ENCODE peak calls at places on chromosomes 4 and X, in six cellular contexts. One of them, this sample, is unnamed.

GRCh38 chr4:77433102-77433733 is 172.4 kb upstream of the CXCL13 start:
- DNase-seq in MCF 10A: peak
- DNase-seq in stomach: no peak
- DNase-seq in sigmoid colon: no peak
- DNase-seq in colonic mucosa: peak
- DNase-seq in HFFc6: peak
- DNase-seq in this sample: peak

GRCh38 chr4:178275671-178276360 is 833.6 kb upstream of the AGA start:
- DNase-seq in HFFc6: no peak
- DNase-seq in MCF 10A: peak
- DNase-seq in stomach: no peak
- DNase-seq in sigmoid colon: no peak
- DNase-seq in colonic mucosa: no peak
- DNase-seq in this sample: no peak

GRCh38 chr4:107913283-107913899 is 18.0 kb upstream of the CYP2U1 start:
- DNase-seq in HFFc6: peak
- DNase-seq in colonic mucosa: peak
- DNase-seq in sigmoid colon: no peak
- DNase-seq in MCF 10A: peak
- DNase-seq in stomach: no peak
- DNase-seq in this sample: peak

GRCh38 chrX:106100442-106100841 is 61.9 kb upstream of the SERPINA7 start:
- DNase-seq in HFFc6: no peak
- DNase-seq in stomach: no peak
- DNase-seq in MCF 10A: no peak
- DNase-seq in sigmoid colon: no peak
- DNase-seq in colonic mucosa: no peak
- DNase-seq in this sample: no peak

GRCh38 chr4:53022162-53023100 is 160.3 kb downstream of the RASL11B start:
- DNase-seq in colonic mucosa: no peak
- DNase-seq in sigmoid colon: no peak
- DNase-seq in HFFc6: no peak
- DNase-seq in stomach: no peak
- DNase-seq in MCF 10A: no peak
- DNase-seq in this sample: no peak

GRCh38 chrX:69538321-69538876 is 34.3 kb downstream of the NALF2 start:
- DNase-seq in sigmoid colon: peak
- DNase-seq in colonic mucosa: peak
- DNase-seq in stomach: peak
- DNase-seq in HFFc6: no peak
- DNase-seq in MCF 10A: peak
- DNase-seq in this sample: peak

GRCh38 chrX:87626996-87627395 is 109.4 kb downstream of the KLHL4 start:
- DNase-seq in colonic mucosa: no peak
- DNase-seq in MCF 10A: no peak
- DNase-seq in stomach: no peak
- DNase-seq in HFFc6: no peak
- DNase-seq in sigmoid colon: no peak
- DNase-seq in this sample: no peak

GRCh38 chr4:173647902-173648301 is 117.9 kb upstream of the HAND2 start:
- DNase-seq in stomach: no peak
- DNase-seq in colonic mucosa: no peak
- DNase-seq in sigmoid colon: no peak
- DNase-seq in HFFc6: no peak
- DNase-seq in MCF 10A: no peak
- DNase-seq in this sample: no peak

GRCh38 chr4:165095291-165095690 is 17.4 kb downstream of the TMEM192 start:
- DNase-seq in sigmoid colon: no peak
- DNase-seq in stomach: no peak
- DNase-seq in HFFc6: no peak
- DNase-seq in colonic mucosa: no peak
- DNase-seq in MCF 10A: peak
- DNase-seq in this sample: no peak

GRCh38 chr4:159016527-159017137 is 86.2 kb upstream of the RAPGEF2 start:
- DNase-seq in HFFc6: no peak
- DNase-seq in colonic mucosa: no peak
- DNase-seq in stomach: no peak
- DNase-seq in sigmoid colon: no peak
- DNase-seq in MCF 10A: no peak
- DNase-seq in this sample: no peak

DNA sequence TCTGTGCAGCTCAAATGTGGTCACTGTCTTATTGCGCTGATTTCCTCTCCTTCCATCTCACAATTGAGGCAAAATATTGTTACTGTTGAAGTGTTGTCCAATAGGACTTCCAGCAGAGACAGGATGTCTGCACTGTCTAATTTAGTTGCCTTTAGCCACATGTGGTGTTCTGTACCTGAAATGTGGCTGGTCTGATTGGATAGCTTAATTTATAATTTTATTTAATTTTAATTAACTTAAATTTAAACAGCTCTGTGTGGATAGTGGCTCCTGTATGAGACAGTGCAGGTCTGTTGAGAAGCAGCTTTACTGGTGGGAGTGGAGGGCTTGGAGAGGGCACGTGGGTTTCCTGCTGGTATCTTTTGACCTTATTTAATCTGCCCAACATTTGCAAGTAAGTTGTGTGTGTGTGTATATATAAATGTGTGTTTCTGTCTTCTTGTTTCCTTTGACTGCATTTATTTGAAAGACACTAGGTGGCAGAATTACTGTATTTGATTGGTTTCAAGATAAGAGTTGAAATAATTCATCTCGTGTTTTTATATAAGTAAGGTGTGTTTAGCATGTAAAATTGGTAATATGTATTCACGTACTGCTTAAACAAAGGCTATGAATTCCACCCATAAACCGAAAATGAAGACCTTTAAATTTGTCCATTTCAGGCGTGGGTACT is 55.3 kb upstream of the MSANTD1 start:
- DNase-seq in sigmoid colon: no peak
- DNase-seq in stomach: no peak
- DNase-seq in HFFc6: peak
- DNase-seq in colonic mucosa: no peak
- DNase-seq in MCF 10A: peak
- DNase-seq in this sample: no peak
- TF ChIP-seq CTCF in sigmoid colon: no peak
- TF ChIP-seq CTCF in stomach: no peak
- TF ChIP-seq CTCF in HFFc6: peak
- TF ChIP-seq CTCF in colonic mucosa: no peak
- TF ChIP-seq CTCF in MCF 10A: peak
- TF ChIP-seq CTCF in this sample: peak

DNA sequence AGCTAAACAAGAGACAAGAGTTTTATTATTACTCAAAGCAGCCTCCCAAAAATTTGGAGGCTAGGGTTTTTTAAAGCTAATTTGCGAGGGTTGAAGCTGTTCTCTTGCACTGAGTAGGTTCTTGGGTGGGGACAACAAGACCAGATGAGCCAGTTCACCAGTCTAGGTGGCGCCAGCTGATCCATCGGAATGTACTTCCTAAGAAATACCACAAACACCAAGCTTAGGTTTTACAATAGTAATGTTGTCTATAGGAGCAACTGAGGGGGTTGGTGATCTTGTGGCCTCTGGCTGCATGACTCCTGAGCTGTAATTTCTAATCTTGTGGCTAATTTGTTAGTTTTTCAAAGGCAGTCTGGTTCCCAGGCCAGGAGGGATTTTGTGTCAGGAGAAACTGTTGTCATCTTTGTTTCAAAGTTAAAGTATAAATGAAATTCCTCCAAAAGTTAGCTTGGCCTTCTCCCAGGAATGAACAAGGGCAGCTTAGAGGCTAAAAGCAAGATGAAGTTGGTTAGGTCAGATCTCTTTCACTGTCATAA is 130.6 kb downstream of the SLC7A11 start:
- DNase-seq in HFFc6: no peak
- DNase-seq in stomach: no peak
- DNase-seq in sigmoid colon: no peak
- DNase-seq in MCF 10A: no peak
- DNase-seq in colonic mucosa: no peak
- DNase-seq in this sample: no peak
- TF ChIP-seq CTCF in HFFc6: no peak
- TF ChIP-seq CTCF in stomach: no peak
- TF ChIP-seq CTCF in sigmoid colon: no peak
- TF ChIP-seq CTCF in MCF 10A: no peak
- TF ChIP-seq CTCF in colonic mucosa: no peak
- TF ChIP-seq CTCF in this sample: no peak

DNA sequence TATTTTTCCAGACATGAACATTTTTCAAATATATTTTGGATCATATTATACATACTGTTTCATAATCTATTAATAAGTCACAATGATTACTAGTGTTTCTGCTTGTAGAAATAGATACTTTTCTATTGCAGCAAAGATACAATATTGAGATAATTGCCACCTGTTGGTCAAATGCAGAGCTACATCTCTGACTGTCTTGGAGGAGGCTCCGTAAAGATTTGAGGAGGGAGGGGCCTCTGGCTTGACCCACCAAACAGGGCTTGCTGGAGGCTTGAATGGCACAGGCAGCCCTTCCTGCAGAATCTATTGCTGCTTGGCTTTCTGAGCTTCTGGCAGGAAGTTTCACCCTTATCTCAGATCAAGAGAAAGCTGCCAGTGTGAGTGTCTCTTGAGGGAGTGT is 99.3 kb upstream of the ARMCX2 start:
- DNase-seq in sigmoid colon: no peak
- DNase-seq in colonic mucosa: peak
- DNase-seq in stomach: no peak
- DNase-seq in HFFc6: no peak
- DNase-seq in MCF 10A: peak
- DNase-seq in this sample: no peak
- TF ChIP-seq CTCF in sigmoid colon: peak
- TF ChIP-seq CTCF in colonic mucosa: no peak
- TF ChIP-seq CTCF in stomach: no peak
- TF ChIP-seq CTCF in HFFc6: no peak
- TF ChIP-seq CTCF in MCF 10A: peak
- TF ChIP-seq CTCF in this sample: peak

DNA sequence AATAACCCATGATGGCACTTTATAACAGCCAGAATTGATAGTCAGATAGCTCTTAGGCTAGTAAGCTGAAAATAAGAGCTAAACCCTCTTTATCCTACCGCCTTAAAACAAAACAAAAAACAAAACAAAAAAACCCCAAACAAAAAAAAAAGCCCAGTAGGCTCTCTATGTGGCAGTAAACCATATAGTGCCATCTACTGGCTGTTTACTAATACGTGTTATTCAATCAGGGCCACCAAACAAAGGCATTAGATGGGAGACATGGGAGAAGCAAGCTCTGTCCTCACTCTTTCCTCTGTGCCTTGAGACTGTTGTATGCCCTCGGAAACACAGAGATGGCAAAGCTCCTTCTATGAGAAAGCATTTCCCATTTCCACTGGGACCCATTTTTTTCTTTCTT is 148.8 kb upstream of the MID1 start:
- DNase-seq in stomach: no peak
- DNase-seq in sigmoid colon: no peak
- DNase-seq in HFFc6: peak
- DNase-seq in colonic mucosa: no peak
- DNase-seq in MCF 10A: peak
- DNase-seq in this sample: no peak
- TF ChIP-seq CTCF in stomach: no peak
- TF ChIP-seq CTCF in sigmoid colon: no peak
- TF ChIP-seq CTCF in HFFc6: peak
- TF ChIP-seq CTCF in colonic mucosa: peak
- TF ChIP-seq CTCF in MCF 10A: peak
- TF ChIP-seq CTCF in this sample: peak

DNA sequence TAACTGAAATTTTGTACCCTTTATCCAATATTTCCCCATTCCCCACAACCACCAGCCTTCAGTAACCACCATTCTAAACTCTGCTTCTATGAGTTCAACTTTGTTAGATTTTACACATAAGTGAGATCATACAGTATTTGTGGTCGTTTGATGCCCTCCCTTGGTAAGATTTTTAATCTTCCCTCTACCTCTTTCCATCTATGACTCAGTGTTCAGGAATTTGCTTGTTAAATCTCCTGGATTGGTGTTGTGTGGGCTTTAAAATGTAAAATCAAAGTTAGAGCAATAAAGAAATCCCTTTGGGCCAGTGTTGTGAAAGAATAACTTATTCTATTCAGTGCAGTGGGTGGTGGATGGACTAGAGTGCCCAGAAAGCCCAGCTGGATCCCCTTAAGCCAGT is 37.4 kb downstream of the SLC16A2 start:
- DNase-seq in MCF 10A: peak
- DNase-seq in HFFc6: peak
- DNase-seq in stomach: no peak
- DNase-seq in sigmoid colon: no peak
- DNase-seq in colonic mucosa: no peak
- DNase-seq in this sample: no peak
- TF ChIP-seq CTCF in MCF 10A: peak
- TF ChIP-seq CTCF in HFFc6: peak
- TF ChIP-seq CTCF in stomach: no peak
- TF ChIP-seq CTCF in sigmoid colon: no peak
- TF ChIP-seq CTCF in colonic mucosa: no peak
- TF ChIP-seq CTCF in this sample: peak

GRCh38 chr4:140373328-140374129 is at the start of gene SCOC:
- DNase-seq in colonic mucosa: peak
- DNase-seq in MCF 10A: peak
- DNase-seq in stomach: peak
- DNase-seq in HFFc6: peak
- DNase-seq in sigmoid colon: peak
- DNase-seq in this sample: peak
- TF ChIP-seq CTCF in colonic mucosa: no peak
- TF ChIP-seq CTCF in MCF 10A: no peak
- TF ChIP-seq CTCF in stomach: no peak
- TF ChIP-seq CTCF in HFFc6: no peak
- TF ChIP-seq CTCF in sigmoid colon: no peak
- TF ChIP-seq CTCF in this sample: no peak

GRCh38 chr4:110480031-110480549 is 4.1 kb downstream of the ENPEP start:
- DNase-seq in MCF 10A: peak
- DNase-seq in colonic mucosa: no peak
- DNase-seq in sigmoid colon: no peak
- DNase-seq in HFFc6: peak
- DNase-seq in stomach: no peak
- DNase-seq in this sample: no peak
- TF ChIP-seq CTCF in MCF 10A: no peak
- TF ChIP-seq CTCF in colonic mucosa: no peak
- TF ChIP-seq CTCF in sigmoid colon: no peak
- TF ChIP-seq CTCF in HFFc6: peak
- TF ChIP-seq CTCF in stomach: no peak
- TF ChIP-seq CTCF in this sample: no peak

GRCh38 chr4:182141623-182142022 is 101.6 kb upstream of the TENM3 start:
- DNase-seq in colonic mucosa: no peak
- DNase-seq in HFFc6: no peak
- DNase-seq in stomach: no peak
- DNase-seq in MCF 10A: no peak
- DNase-seq in sigmoid colon: no peak
- DNase-seq in this sample: no peak

GRCh38 chr4:182143822-182144620 is 99.2 kb upstream of the TENM3 start:
- DNase-seq in MCF 10A: peak
- DNase-seq in HFFc6: peak
- DNase-seq in stomach: no peak
- DNase-seq in sigmoid colon: no peak
- DNase-seq in colonic mucosa: no peak
- DNase-seq in this sample: no peak

GRCh38 chr4:182143086-182143821 is 99.9 kb upstream of the TENM3 start:
- DNase-seq in sigmoid colon: no peak
- DNase-seq in HFFc6: peak
- DNase-seq in MCF 10A: peak
- DNase-seq in stomach: no peak
- DNase-seq in colonic mucosa: peak
- DNase-seq in this sample: no peak

GRCh38 chr4:182141046-182141445 is 102.2 kb upstream of the TENM3 start:
- DNase-seq in sigmoid colon: no peak
- DNase-seq in HFFc6: no peak
- DNase-seq in MCF 10A: no peak
- DNase-seq in stomach: no peak
- DNase-seq in colonic mucosa: no peak
- DNase-seq in this sample: no peak

GRCh38 chr4:182142146-182143085 is 100.8 kb upstream of the TENM3 start:
- DNase-seq in stomach: no peak
- DNase-seq in colonic mucosa: no peak
- DNase-seq in MCF 10A: no peak
- DNase-seq in HFFc6: peak
- DNase-seq in sigmoid colon: no peak
- DNase-seq in this sample: no peak
- TF ChIP-seq CTCF in stomach: no peak
- TF ChIP-seq CTCF in colonic mucosa: no peak
- TF ChIP-seq CTCF in MCF 10A: no peak
- TF ChIP-seq CTCF in HFFc6: peak
- TF ChIP-seq CTCF in sigmoid colon: no peak
- TF ChIP-seq CTCF in this sample: no peak